ENCODE peak calls at places on chromosomes 16 and 17, in ten cellular contexts. B is transverse colon; X is prostate gland; O is stimulated activated CD8-positive, alpha-beta memory T cell treated with anti-CD3 and anti-CD28 coated beads, Interleukin-4, amount 100 ng/mL, for 4 hours; A is stimulated activated CD4-positive, alpha-beta T cell treated with anti-CD3 and anti-CD28 coated beads, Interleukin-15, amount 100 ng/mL, for 1 hour; V is NCI-H1417 treated with DMSO at 0.1 percent for 48 hours; M is uterus; K is mucosa of gallbladder; J is mesendoderm; H is NCI-H460. T is an unnamed sample.

GRCh38 chr17:34393401-34393800 is 30.4 kb upstream of the CCL1 start:
- DNase-seq in M (no peak), J (no peak), X (no peak), A (no peak), V (no peak), H (no peak), B (no peak), K (no peak), O (no peak), T (no peak)

GRCh38 chr16:645852-646678 is 3.1 kb upstream of the WDR90 start:
- DNase-seq in O (no peak), M (no peak), X (no peak), H (no peak), A (no peak), J (no peak), V (no peak), B (peak; percentile 89), K (no peak), T (peak; percentile 75)

GRCh38 chr17:73352261-73352660 is 40.5 kb upstream of the CDC42EP4 start:
- DNase-seq in M (no peak), H (no peak), A (no peak), K (no peak), V (no peak), B (no peak), X (no peak), J (no peak), O (no peak), T (no peak)

GRCh38 chr17:65301184-65301583 is 164.0 kb downstream of the RGS9 start:
- DNase-seq in X (no peak), K (no peak), J (no peak), V (no peak), B (no peak), A (no peak), O (no peak), H (no peak), M (no peak), T (no peak)

GRCh38 chr16:5350118-5350517 is 252.5 kb upstream of the EEF2KMT start:
- DNase-seq in K (no peak), X (no peak), A (no peak), H (no peak), V (no peak), B (no peak), M (no peak), J (peak; percentile 73), O (no peak), T (no peak)

GRCh38 chr16:259814-260253 is 15.9 kb downstream of the RGS11 start:
- DNase-seq in A (no peak), O (no peak), M (no peak), X (no peak), V (no peak), K (no peak), B (no peak), J (no peak), H (no peak), T (no peak)

GRCh38 chr17:80847506-80848230 is 144.0 kb upstream of the CHMP6 start:
- DNase-seq in J (no peak), O (peak; percentile 40), M (no peak), X (no peak), B (peak; percentile 75), V (no peak), A (no peak), K (no peak), H (no peak), T (peak; percentile 5)

GRCh38 chr17:50926523-50926922 is 60.4 kb upstream of the TOB1 start:
- DNase-seq in H (no peak), A (no peak), K (no peak), O (no peak), M (no peak), X (no peak), V (no peak), B (no peak), J (no peak), T (no peak)

GRCh38 chr17:19805006-19805405 is 56.9 kb upstream of the ALDH3A1 start:
- DNase-seq in X (no peak), O (no peak), K (no peak), B (no peak), M (no peak), V (no peak), A (no peak), H (no peak), J (no peak), T (no peak)

GRCh38 chr16:15897834-15898254 is 9.4 kb upstream of the CEP20 start:
- DNase-seq in O (no peak), A (no peak), X (no peak), J (no peak), K (no peak), V (no peak), M (no peak), B (no peak), H (no peak), T (no peak)

GRCh38 chr17:66605561-66605960 is 229.4 kb upstream of the CACNG5 start:
- DNase-seq in X (no peak), V (no peak), O (no peak), A (no peak), M (no peak), J (no peak), K (no peak), H (no peak), B (no peak), T (no peak)

GRCh38 chr16:53456625-53457024 is 22.4 kb downstream of the RBL2 start:
- DNase-seq in J (peak; percentile 5), A (no peak), V (no peak), M (no peak), K (no peak), X (no peak), B (no peak), O (no peak), H (no peak), T (no peak)

GRCh38 chr17:64081802-64082799 is 47.8 kb downstream of the ERN1 start:
- DNase-seq in K (no peak), B (peak; percentile 34), J (peak; percentile 76), O (no peak), A (no peak), H (peak; percentile 97), V (peak; percentile 48), X (peak; percentile 69), M (no peak), T (peak; percentile 33)

GRCh38 chr16:10326647-10327046 is 59.2 kb upstream of the ATF7IP2 start:
- DNase-seq in M (no peak), B (no peak), X (no peak), O (no peak), K (no peak), V (no peak), H (no peak), A (no peak), J (no peak), T (no peak)

GRCh38 chr16:1561266-1561665 is 27.8 kb downstream of the TMEM204 start:
- DNase-seq in M (no peak), K (no peak), V (no peak), X (no peak), A (no peak), B (no peak), H (no peak), J (no peak), O (no peak), T (no peak)

GRCh38 chr16:9258423-9259051 is 167.1 kb downstream of the HAPSTR1 start:
- DNase-seq in A (no peak), H (peak; percentile 14), B (peak; percentile 18), M (no peak), J (peak; percentile 72), X (peak; percentile 7), K (no peak), V (no peak), O (no peak), T (peak; percentile 66)

GRCh38 chr16:81455006-81455405 is 10.4 kb downstream of the CMIP start:
- DNase-seq in V (no peak), M (no peak), J (no peak), A (no peak), B (no peak), H (no peak), X (no peak), O (no peak), K (no peak), T (no peak)

GRCh38 chr17:54662978-54663876 is 237.4 kb upstream of the TOM1L1 start:
- DNase-seq in H (no peak), B (no peak), A (no peak), M (no peak), K (no peak), V (no peak), O (no peak), J (peak; percentile 83), X (no peak), T (no peak)

GRCh38 chr17:76612465-76612864 is 26.8 kb upstream of the ST6GALNAC2 start:
- DNase-seq in H (no peak), A (no peak), B (no peak), X (no peak), V (no peak), K (no peak), M (no peak), O (no peak), J (no peak), T (no peak)

GRCh38 chr17:10875411-10875810 is 37.5 kb upstream of the PIRT start:
- DNase-seq in A (no peak), O (no peak), B (no peak), M (no peak), K (peak; percentile 14), X (no peak), J (peak; percentile 74), V (no peak), H (peak; percentile 14), T (no peak)

GRCh38 chr16:10663146-10663545 is 31.6 kb downstream of the TEKT5 start:
- DNase-seq in O (no peak), K (no peak), V (no peak), H (no peak), X (no peak), B (no peak), J (no peak), A (no peak), M (no peak), T (no peak)

GRCh38 chr16:56749806-56750491 is 20.0 kb downstream of the NUP93 start:
- DNase-seq in B (no peak), V (no peak), O (no peak), A (no peak), J (peak; percentile 19), X (no peak), K (no peak), H (no peak), M (no peak), T (no peak)

GRCh38 chr16:81446318-81447275 is 2.0 kb downstream of the CMIP start:
- DNase-seq in X (peak; percentile 72), O (no peak), A (no peak), K (no peak), B (peak; percentile 61), H (no peak), J (peak; percentile 66), M (peak; percentile 43), V (no peak), T (peak; percentile 78)

GRCh38 chr16:50464325-50465290 is 83.6 kb upstream of the NKD1 start:
- DNase-seq in X (no peak), K (no peak), A (no peak), M (no peak), O (no peak), B (no peak), V (no peak), H (no peak), J (peak; percentile 35), T (no peak)

GRCh38 chr16:23274968-23275367 is 27.1 kb upstream of the SCNN1B start:
- DNase-seq in J (peak; percentile 84), O (no peak), B (no peak), X (no peak), K (no peak), H (no peak), A (no peak), V (no peak), M (no peak), T (no peak)

GRCh38 chr16:23679274-23679985 is 741 bp downstream of the PLK1 start:
- DNase-seq in O (no peak), J (peak; percentile 78), K (no peak), M (no peak), B (peak; percentile 56), X (no peak), V (no peak), H (peak; percentile 7), A (no peak), T (no peak)

GRCh38 chr17:39617446-39618251 is 9.1 kb upstream of the PPP1R1B start:
- DNase-seq in J (no peak), B (peak; percentile 83), K (peak; percentile 70), O (no peak), A (peak; percentile 44), V (no peak), X (peak; percentile 69), M (peak; percentile 37), H (peak; percentile 45), T (peak; percentile 86)

GRCh38 chr17:61261001-61261587 is 138.5 kb upstream of the TBX2 start:
- DNase-seq in K (no peak), J (no peak), O (no peak), V (no peak), A (no peak), X (no peak), H (peak; percentile 42), M (no peak), B (no peak), T (no peak)

T was measured in body of pancreas.